ENCODE peak calls at places on chromosomes 16 and 17, in four cellular contexts. R is Caco-2, M is ovary, U is fibroblast of lung. L is an unnamed sample. For H3K27me3 and H3K4me1, the result is how much of the 10 kb centered on the place peaks cover.

GRCh38 chr16:66263973-66264310 is 102.5 kb upstream of the CDH5 start:
- DNase-seq in U (no peak), M (no peak), R (no peak), L (peak)

GRCh38 chr17:57915980-57916757 is 39.0 kb downstream of the CUEDC1 start:
- DNase-seq in U (no peak), R (no peak), M (no peak), L (peak)

GRCh38 chr17:82931696-82932060 is 91.9 kb upstream of the ZNF750 start:
- DNase-seq in M (peak), R (peak), U (peak), L (no peak)

GRCh38 chr17:67628580-67629013 is 89.1 kb upstream of the NOL11 start:
- DNase-seq in R (no peak), M (no peak), U (no peak), L (peak)

GRCh38 chr16:66444049-66444481 is 17.0 kb downstream of the BEAN1 start:
- DNase-seq in U (no peak), R (no peak), M (no peak), L (no peak)

GRCh38 chr17:46194393-46195216 is 1.4 kb upstream of the KANSL1 start:
- DNase-seq in U (peak), R (no peak), M (no peak), L (peak)

GRCh38 chr16:49470550-49470949 is 96.9 kb downstream of the C16orf78 start:
- DNase-seq in R (peak), U (no peak), M (peak), L (no peak)

GRCh38 chr16:28163699-28164584 is 47.8 kb downstream of the XPO6 start:
- DNase-seq in R (no peak), M (no peak), U (peak), L (no peak)

GRCh38 chr16:336269-336668 is 16.3 kb downstream of the AXIN1 start:
- DNase-seq in U (no peak), M (no peak), R (no peak), L (no peak)

GRCh38 chr16:75236232-75236631 is 15.2 kb downstream of the BCAR1 start:
- DNase-seq in M (no peak), U (no peak), R (no peak), L (no peak)

GRCh38 chr17:8073627-8074485 is 13.7 kb downstream of the ALOX12B start:
- DNase-seq in M (peak), U (peak), R (peak), L (peak)

GRCh38 chr16:87826798-87827587 is 42.3 kb downstream of the SLC7A5 start:
- DNase-seq in M (no peak), U (no peak), R (no peak), L (no peak)

GRCh38 chr16:70453117-70453890 is 1.1 kb upstream of the FCSK start:
- DNase-seq in R (no peak), M (no peak), U (no peak), L (no peak)

GRCh38 chr16:51508813-51509212 is 357.7 kb upstream of the SALL1 start:
- DNase-seq in M (no peak), R (no peak), U (no peak), L (no peak)

DNA sequence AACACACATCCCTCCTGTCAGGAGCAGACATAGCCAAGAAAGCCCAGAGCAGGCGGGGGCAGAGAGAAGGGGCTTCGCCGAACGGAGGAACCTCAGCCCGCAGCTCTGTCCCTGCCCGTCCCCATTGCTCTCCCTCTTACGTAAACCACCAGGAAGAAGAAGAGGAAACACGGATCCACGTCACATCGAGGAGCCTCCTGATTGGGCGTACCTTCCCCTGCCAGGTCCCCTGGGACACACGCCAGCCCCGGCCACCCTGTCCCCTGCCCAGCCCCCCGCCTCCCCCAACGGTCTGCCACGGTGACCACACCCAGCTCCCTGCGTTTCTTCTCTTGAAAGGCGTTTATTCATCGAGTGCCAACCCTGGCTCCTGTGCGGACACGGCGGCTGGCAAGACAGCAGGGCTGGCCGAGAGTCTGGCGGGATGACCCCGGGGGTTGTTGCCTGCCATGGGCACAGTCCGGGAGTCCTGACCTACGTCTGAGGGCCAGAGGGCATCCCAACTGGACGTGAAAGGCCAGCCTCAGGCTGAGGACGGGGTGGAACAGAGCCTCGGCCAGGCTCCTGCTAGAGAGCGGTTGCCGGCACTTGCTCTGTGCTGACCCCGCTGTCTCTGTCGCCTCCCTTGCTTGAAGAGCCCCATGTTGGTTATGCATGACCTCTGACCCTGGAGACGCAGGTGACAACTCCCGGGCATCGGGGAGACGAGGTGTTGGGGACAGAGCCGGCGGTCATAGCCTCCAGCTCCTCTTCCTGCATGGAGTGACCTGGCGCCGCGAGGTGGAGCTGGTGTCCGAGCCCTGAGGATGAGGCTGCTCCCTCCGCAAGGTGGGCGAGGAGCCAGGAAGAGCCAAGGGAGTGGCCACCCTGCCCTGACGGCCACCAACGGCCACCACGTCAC is 40.6 kb upstream of the ACSF3 start:
- DNase-seq in R (peak), M (no peak), U (peak), L (no peak)
- H3K27me3 ChIP-seq in R (under half), M (under half), U (under half), L (under half)

GRCh38 chr17:29617481-29618271 is 5.0 kb downstream of the CORO6 start:
- DNase-seq in U (peak), M (no peak), R (peak), L (no peak)
- H3K4me1 ChIP-seq in U (under half), M (under half), R (under half), L (under half)

DNA sequence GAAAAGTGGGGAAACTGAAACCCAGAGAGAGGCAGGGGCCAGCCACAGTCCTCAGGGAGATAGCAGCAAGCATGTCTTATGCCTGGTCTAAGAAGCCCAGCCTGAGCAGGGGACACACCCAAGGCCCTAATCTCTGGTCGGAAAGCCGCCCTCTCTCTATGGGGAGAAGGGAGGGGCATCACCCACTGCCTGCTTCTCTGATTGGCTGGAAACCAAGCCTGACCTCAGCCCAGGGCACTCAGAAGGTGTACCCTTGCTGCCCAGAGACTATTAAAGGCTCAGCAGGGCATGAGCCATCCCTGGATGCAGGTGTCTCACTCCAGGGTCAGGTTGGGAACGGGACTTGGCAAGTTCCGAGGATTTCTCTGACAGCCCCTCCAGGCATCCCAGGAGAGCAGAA is 5.7 kb upstream of the KRT13 start:
- DNase-seq in M (no peak), U (no peak), R (peak), L (no peak)
- H3K27me3 ChIP-seq in M (under half), U (under half), R (under half), L (under half)

GRCh38 chr17:41615454-41615853 is 2.9 kb upstream of the KRT16 start:
- DNase-seq in R (peak), M (no peak), U (peak), L (no peak)

GRCh38 chr17:41610965-41611640 is 1.5 kb downstream of the KRT16 start:
- DNase-seq in U (no peak), M (no peak), R (no peak), L (no peak)

GRCh38 chr17:41614098-41614497 is 1.5 kb upstream of the KRT16 start:
- DNase-seq in U (no peak), R (no peak), M (no peak), L (no peak)

GRCh38 chr17:41617136-41617535 is 4.6 kb upstream of the KRT16 start:
- DNase-seq in U (no peak), R (no peak), M (no peak), L (no peak)

GRCh38 chr17:41613277-41614082 is 913 bp upstream of the KRT16 start:
- DNase-seq in U (no peak), M (no peak), R (no peak), L (no peak)
- H3K4me1 ChIP-seq in U (under half), M (under half), R (under half), L (under half)

GRCh38 chr17:50557265-50558029 is 3.1 kb upstream of the CACNA1G start:
- DNase-seq in M (no peak), U (no peak), R (no peak), L (no peak)
- H3K27me3 ChIP-seq in M (under half), U (under half), R (under half), L (under half)

GRCh38 chr17:34883106-34884000 is 77.9 kb downstream of the CCT6B start:
- DNase-seq in R (no peak), U (no peak), M (no peak), L (peak)
- H3K4me1 ChIP-seq in R (under half), U (under half), M (under half), L (under half)

DNA sequence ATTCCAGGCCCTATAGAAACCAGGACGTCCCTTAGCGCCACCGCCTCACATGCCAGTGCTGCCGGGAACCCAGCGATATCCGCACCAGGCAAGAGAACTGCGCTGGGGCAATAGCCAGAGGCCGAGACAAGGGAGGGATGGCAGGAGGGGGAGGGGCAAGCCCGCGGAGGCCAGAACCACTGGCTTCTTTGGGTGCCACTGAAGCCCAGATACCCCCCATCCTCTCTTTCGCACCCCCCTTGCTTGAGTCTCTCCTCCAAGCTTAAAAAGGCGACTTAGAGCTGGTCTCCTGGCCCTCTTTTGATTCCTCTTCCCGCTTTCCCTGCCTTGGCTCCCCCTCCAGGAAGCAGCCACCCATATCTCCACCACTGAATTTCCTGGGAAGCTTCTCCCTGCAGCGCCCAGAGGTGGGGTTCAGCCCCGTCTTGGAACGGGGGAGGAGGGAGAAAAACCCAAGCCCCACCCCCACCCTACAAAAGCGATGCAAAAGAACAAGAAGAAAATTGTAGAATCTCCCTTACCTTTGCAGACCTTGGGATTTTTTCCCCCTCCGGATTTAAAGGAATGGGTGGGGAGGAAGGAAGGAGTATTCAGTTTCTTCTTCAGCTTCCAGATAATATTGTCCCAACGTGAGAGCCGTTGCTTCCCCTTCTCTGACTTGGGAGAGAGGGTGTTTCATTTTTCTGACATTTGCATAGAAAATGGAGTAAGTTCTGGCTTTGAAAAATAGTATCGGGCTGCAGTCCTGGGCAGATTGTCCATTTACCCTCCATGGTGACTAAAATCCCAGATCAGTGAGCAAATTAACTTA is 622 bp downstream of the HOXB6 start:
- DNase-seq in R (no peak), M (no peak), U (no peak), L (peak)
- H3K27me3 ChIP-seq in R (under half), M (under half), U (under half), L (under half)

L was measured in SJCRH30.